ENCODE peak calls at places on chromosomes 5 and 9, in nine cellular contexts. One of them, this sample, is unnamed.

GRCh38 chr9:128389395-128390149 is 18.4 kb downstream of the URM1 start:
- DNase-seq in A549: no peak
- DNase-seq in upper lobe of left lung: peak
- DNase-seq in ovary: no peak
- DNase-seq in transverse colon: no peak
- DNase-seq in tibial nerve: no peak
- DNase-seq in stomach: no peak
- DNase-seq in SK-N-SH: no peak
- DNase-seq in K562: no peak
- DNase-seq in this sample: no peak

GRCh38 chr9:107615325-107615724 is 125.8 kb upstream of the KLF4 start:
- DNase-seq in A549: no peak
- DNase-seq in upper lobe of left lung: no peak
- DNase-seq in ovary: no peak
- DNase-seq in transverse colon: no peak
- DNase-seq in tibial nerve: no peak
- DNase-seq in stomach: no peak
- DNase-seq in SK-N-SH: no peak
- DNase-seq in K562: no peak
- DNase-seq in this sample: no peak

GRCh38 chr9:87886210-87887150 is 3.8 kb downstream of the SPATA31E1 start:
- DNase-seq in A549: no peak
- DNase-seq in upper lobe of left lung: no peak
- DNase-seq in ovary: no peak
- DNase-seq in transverse colon: no peak
- DNase-seq in tibial nerve: no peak
- DNase-seq in stomach: no peak
- DNase-seq in SK-N-SH: no peak
- DNase-seq in K562: no peak
- DNase-seq in this sample: no peak

GRCh38 chr5:62778327-62779009 is 199.8 kb downstream of the LRRC70 start:
- DNase-seq in A549: no peak
- DNase-seq in upper lobe of left lung: no peak
- DNase-seq in ovary: no peak
- DNase-seq in transverse colon: no peak
- DNase-seq in tibial nerve: no peak
- DNase-seq in stomach: no peak
- DNase-seq in SK-N-SH: no peak
- DNase-seq in K562: no peak
- DNase-seq in this sample: no peak

GRCh38 chr5:10630126-10630525 is 66.3 kb downstream of the ANKRD33B start:
- DNase-seq in A549: no peak
- DNase-seq in upper lobe of left lung: no peak
- DNase-seq in ovary: no peak
- DNase-seq in transverse colon: no peak
- DNase-seq in tibial nerve: no peak
- DNase-seq in stomach: no peak
- DNase-seq in SK-N-SH: no peak
- DNase-seq in K562: no peak
- DNase-seq in this sample: peak

GRCh38 chr5:56357426-56357825 is 124.3 kb upstream of the ANKRD55 start:
- DNase-seq in A549: no peak
- DNase-seq in upper lobe of left lung: no peak
- DNase-seq in ovary: no peak
- DNase-seq in transverse colon: no peak
- DNase-seq in tibial nerve: no peak
- DNase-seq in stomach: no peak
- DNase-seq in SK-N-SH: no peak
- DNase-seq in K562: no peak
- DNase-seq in this sample: no peak

GRCh38 chr9:105355810-105356209 is 92.0 kb upstream of the FSD1L start:
- DNase-seq in A549: peak
- DNase-seq in upper lobe of left lung: no peak
- DNase-seq in ovary: no peak
- DNase-seq in transverse colon: peak
- DNase-seq in tibial nerve: no peak
- DNase-seq in stomach: no peak
- DNase-seq in SK-N-SH: no peak
- DNase-seq in K562: peak
- DNase-seq in this sample: no peak

GRCh38 chr5:77367733-77368132 is 124.4 kb downstream of the WDR41 start:
- DNase-seq in A549: peak
- DNase-seq in upper lobe of left lung: no peak
- DNase-seq in ovary: no peak
- DNase-seq in transverse colon: no peak
- DNase-seq in tibial nerve: no peak
- DNase-seq in stomach: no peak
- DNase-seq in SK-N-SH: no peak
- DNase-seq in K562: no peak
- DNase-seq in this sample: no peak

GRCh38 chr5:175718401-175719108 is 60.7 kb downstream of the HRH2 start:
- DNase-seq in A549: peak
- DNase-seq in upper lobe of left lung: peak
- DNase-seq in ovary: no peak
- DNase-seq in transverse colon: peak
- DNase-seq in tibial nerve: peak
- DNase-seq in stomach: peak
- DNase-seq in SK-N-SH: no peak
- DNase-seq in K562: peak
- DNase-seq in this sample: peak

GRCh38 chr9:73810585-73811215 is 659.0 kb downstream of the ANXA1 start:
- DNase-seq in A549: no peak
- DNase-seq in upper lobe of left lung: no peak
- DNase-seq in ovary: no peak
- DNase-seq in transverse colon: no peak
- DNase-seq in tibial nerve: no peak
- DNase-seq in stomach: no peak
- DNase-seq in SK-N-SH: no peak
- DNase-seq in K562: no peak
- DNase-seq in this sample: no peak

GRCh38 chr5:35478856-35479682 is 138.6 kb upstream of the SPEF2 start:
- DNase-seq in A549: no peak
- DNase-seq in upper lobe of left lung: no peak
- DNase-seq in ovary: no peak
- DNase-seq in transverse colon: no peak
- DNase-seq in tibial nerve: no peak
- DNase-seq in stomach: no peak
- DNase-seq in SK-N-SH: no peak
- DNase-seq in K562: no peak
- DNase-seq in this sample: no peak

GRCh38 chr5:159571501-159572244 is 241.4 kb upstream of the IL12B start:
- DNase-seq in A549: peak
- DNase-seq in upper lobe of left lung: no peak
- DNase-seq in ovary: no peak
- DNase-seq in transverse colon: no peak
- DNase-seq in tibial nerve: no peak
- DNase-seq in stomach: no peak
- DNase-seq in SK-N-SH: no peak
- DNase-seq in K562: no peak
- DNase-seq in this sample: no peak

GRCh38 chr5:87231037-87231808 is 36.5 kb upstream of the RASA1 start:
- DNase-seq in A549: no peak
- DNase-seq in upper lobe of left lung: no peak
- DNase-seq in ovary: no peak
- DNase-seq in transverse colon: no peak
- DNase-seq in tibial nerve: no peak
- DNase-seq in stomach: no peak
- DNase-seq in SK-N-SH: no peak
- DNase-seq in K562: no peak
- DNase-seq in this sample: no peak

GRCh38 chr5:134577022-134577795 is 51.7 kb downstream of the JADE2 start:
- DNase-seq in A549: peak
- DNase-seq in upper lobe of left lung: no peak
- DNase-seq in ovary: no peak
- DNase-seq in transverse colon: no peak
- DNase-seq in tibial nerve: no peak
- DNase-seq in stomach: no peak
- DNase-seq in SK-N-SH: peak
- DNase-seq in K562: peak
- DNase-seq in this sample: no peak

GRCh38 chr9:81833563-81834345 is 94.5 kb upstream of the SPATA31D4 start:
- DNase-seq in A549: peak
- DNase-seq in upper lobe of left lung: no peak
- DNase-seq in ovary: peak
- DNase-seq in transverse colon: no peak
- DNase-seq in tibial nerve: no peak
- DNase-seq in stomach: peak
- DNase-seq in SK-N-SH: no peak
- DNase-seq in K562: no peak
- DNase-seq in this sample: no peak

GRCh38 chr5:142803428-142804111 is 33.4 kb downstream of the ARHGAP26 start:
- DNase-seq in A549: peak
- DNase-seq in upper lobe of left lung: peak
- DNase-seq in ovary: no peak
- DNase-seq in transverse colon: no peak
- DNase-seq in tibial nerve: no peak
- DNase-seq in stomach: no peak
- DNase-seq in SK-N-SH: no peak
- DNase-seq in K562: no peak
- DNase-seq in this sample: peak

GRCh38 chr9:116378873-116379272 is 225.3 kb downstream of the PAPPA start:
- DNase-seq in A549: no peak
- DNase-seq in upper lobe of left lung: no peak
- DNase-seq in ovary: no peak
- DNase-seq in transverse colon: no peak
- DNase-seq in tibial nerve: no peak
- DNase-seq in stomach: no peak
- DNase-seq in SK-N-SH: no peak
- DNase-seq in K562: no peak
- DNase-seq in this sample: no peak

GRCh38 chr9:9996259-9996658 is 616.5 kb downstream of the PTPRD start:
- DNase-seq in A549: no peak
- DNase-seq in upper lobe of left lung: no peak
- DNase-seq in ovary: no peak
- DNase-seq in transverse colon: no peak
- DNase-seq in tibial nerve: no peak
- DNase-seq in stomach: no peak
- DNase-seq in SK-N-SH: no peak
- DNase-seq in K562: no peak
- DNase-seq in this sample: no peak

GRCh38 chr9:83563360-83563759 is 25.2 kb upstream of the FRMD3 start:
- DNase-seq in A549: no peak
- DNase-seq in upper lobe of left lung: no peak
- DNase-seq in ovary: no peak
- DNase-seq in transverse colon: no peak
- DNase-seq in tibial nerve: no peak
- DNase-seq in stomach: no peak
- DNase-seq in SK-N-SH: no peak
- DNase-seq in K562: no peak
- DNase-seq in this sample: no peak

GRCh38 chr9:87713278-87713989 is 12.5 kb upstream of the CTSL start:
- DNase-seq in A549: peak
- DNase-seq in upper lobe of left lung: peak
- DNase-seq in ovary: peak
- DNase-seq in transverse colon: peak
- DNase-seq in tibial nerve: peak
- DNase-seq in stomach: peak
- DNase-seq in SK-N-SH: no peak
- DNase-seq in K562: peak
- DNase-seq in this sample: peak

GRCh38 chr5:115838885-115839518 is 2.4 kb downstream of the ATG12 start:
- DNase-seq in A549: peak
- DNase-seq in upper lobe of left lung: no peak
- DNase-seq in ovary: no peak
- DNase-seq in transverse colon: peak
- DNase-seq in tibial nerve: no peak
- DNase-seq in stomach: no peak
- DNase-seq in SK-N-SH: peak
- DNase-seq in K562: peak
- DNase-seq in this sample: no peak
- TF ChIP-seq EP300 in A549: no peak
- TF ChIP-seq EP300 in upper lobe of left lung: no peak
- TF ChIP-seq EP300 in ovary: no peak
- TF ChIP-seq EP300 in transverse colon: no peak
- TF ChIP-seq EP300 in tibial nerve: no peak
- TF ChIP-seq EP300 in stomach: no peak
- TF ChIP-seq EP300 in SK-N-SH: no peak
- TF ChIP-seq EP300 in K562: no peak
- TF ChIP-seq EP300 in this sample: no peak

GRCh38 chr9:79617395-79617794 is 45.6 kb downstream of the TLE4 start:
- DNase-seq in A549: no peak
- DNase-seq in upper lobe of left lung: peak
- DNase-seq in ovary: peak
- DNase-seq in transverse colon: peak
- DNase-seq in tibial nerve: peak
- DNase-seq in stomach: peak
- DNase-seq in SK-N-SH: no peak
- DNase-seq in K562: no peak
- DNase-seq in this sample: peak
- TF ChIP-seq EP300 in A549: no peak
- TF ChIP-seq EP300 in upper lobe of left lung: no peak
- TF ChIP-seq EP300 in ovary: no peak
- TF ChIP-seq EP300 in transverse colon: no peak
- TF ChIP-seq EP300 in tibial nerve: no peak
- TF ChIP-seq EP300 in stomach: no peak
- TF ChIP-seq EP300 in SK-N-SH: no peak
- TF ChIP-seq EP300 in K562: no peak
- TF ChIP-seq EP300 in this sample: no peak

DNA sequence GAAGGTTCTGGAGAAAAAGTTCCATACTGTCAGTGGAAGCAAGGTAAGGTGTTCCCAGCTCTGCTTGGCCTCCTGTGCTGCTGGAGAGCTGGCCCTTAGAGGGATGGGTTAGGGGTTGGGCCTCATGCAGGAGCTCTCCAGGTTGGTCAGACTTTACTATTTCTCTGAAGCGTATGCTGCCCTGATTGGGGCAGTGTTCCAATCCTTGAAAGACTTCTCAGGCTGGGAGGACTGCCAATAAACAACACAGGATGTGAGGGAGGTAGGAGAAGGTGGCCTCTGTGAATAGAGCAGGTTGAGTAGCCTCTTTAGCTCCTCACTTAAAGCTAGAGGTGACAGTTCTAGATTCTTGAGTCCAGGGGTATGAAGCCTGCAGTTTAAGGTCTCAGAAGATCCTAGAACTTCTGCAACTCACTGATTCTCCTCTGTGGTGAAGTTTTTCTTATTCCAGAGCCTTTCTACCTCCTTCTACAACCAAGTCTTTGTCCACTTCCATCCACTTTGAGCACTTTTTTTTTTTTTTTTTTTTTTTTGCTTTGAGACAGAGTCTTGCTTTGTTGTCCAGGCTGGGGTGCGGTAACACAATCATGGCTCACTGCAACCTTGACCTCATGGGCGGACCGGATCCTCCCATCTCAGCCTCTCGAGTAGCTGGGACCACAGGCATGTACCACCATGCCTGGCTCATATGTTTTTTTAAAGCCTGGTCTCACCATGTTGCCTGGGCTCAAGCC is 3.0 kb downstream of the HNRNPAB start:
- DNase-seq in A549: peak
- DNase-seq in upper lobe of left lung: peak
- DNase-seq in ovary: no peak
- DNase-seq in transverse colon: peak
- DNase-seq in tibial nerve: no peak
- DNase-seq in stomach: peak
- DNase-seq in SK-N-SH: no peak
- DNase-seq in K562: no peak
- DNase-seq in this sample: peak
- TF ChIP-seq EP300 in A549: no peak
- TF ChIP-seq EP300 in upper lobe of left lung: no peak
- TF ChIP-seq EP300 in ovary: no peak
- TF ChIP-seq EP300 in transverse colon: peak
- TF ChIP-seq EP300 in tibial nerve: no peak
- TF ChIP-seq EP300 in stomach: no peak
- TF ChIP-seq EP300 in SK-N-SH: no peak
- TF ChIP-seq EP300 in K562: no peak
- TF ChIP-seq EP300 in this sample: no peak

GRCh38 chr5:180704362-180704761 is 35.5 kb downstream of the OR2Y1 start:
- DNase-seq in A549: peak
- DNase-seq in upper lobe of left lung: no peak
- DNase-seq in ovary: no peak
- DNase-seq in transverse colon: no peak
- DNase-seq in tibial nerve: no peak
- DNase-seq in stomach: no peak
- DNase-seq in SK-N-SH: no peak
- DNase-seq in K562: peak
- DNase-seq in this sample: no peak
- TF ChIP-seq EP300 in A549: no peak
- TF ChIP-seq EP300 in upper lobe of left lung: no peak
- TF ChIP-seq EP300 in ovary: no peak
- TF ChIP-seq EP300 in transverse colon: no peak
- TF ChIP-seq EP300 in tibial nerve: no peak
- TF ChIP-seq EP300 in stomach: no peak
- TF ChIP-seq EP300 in SK-N-SH: no peak
- TF ChIP-seq EP300 in K562: peak
- TF ChIP-seq EP300 in this sample: no peak

This sample was measured in sigmoid colon.